ENCODE peak calls at places on chromosomes 12 and 14, in five cellular contexts. C, J, I, N and Q are unnamed samples.
A peak's percentile ranks its signal among the peaks of the same experiment; 100 is the strongest.

GRCh38 chr14:91114079-91115065 is 499 bp downstream of the DGLUCY start:
- DNase-seq in C (peak; percentile 60), N (peak; percentile 61), I (peak; percentile 41), J (no peak), Q (no peak)

GRCh38 chr12:122887817-122888212 is 8.1 kb downstream of the VPS37B start:
- DNase-seq in C (no peak), J (no peak), I (no peak), N (no peak), Q (no peak)

GRCh38 chr12:1930816-1931597 is 12.6 kb upstream of the CACNA2D4 start:
- DNase-seq in I (no peak), J (no peak), C (no peak), N (no peak), Q (no peak)

GRCh38 chr12:45327823-45328383 is 112.0 kb downstream of the ANO6 start:
- DNase-seq in J (no peak), N (peak; percentile 56), I (no peak), C (no peak), Q (no peak)

GRCh38 chr14:74488788-74489397 is 4.2 kb downstream of the NPC2 start:
- DNase-seq in C (no peak), N (peak; percentile 74), I (no peak), J (no peak), Q (no peak)

GRCh38 chr12:54390668-54391551 is 6.4 kb upstream of the ZNF385A start:
- DNase-seq in J (no peak), N (no peak), I (peak; percentile 68), C (peak; percentile 68), Q (no peak)

GRCh38 chr12:110600254-110600653 is 13.7 kb upstream of the TCTN1 start:
- DNase-seq in N (peak; percentile 68), I (no peak), C (no peak), J (peak; percentile 44), Q (no peak)

GRCh38 chr14:74326369-74327152 is 21.7 kb upstream of the VRTN start:
- DNase-seq in I (no peak), C (no peak), J (no peak), N (no peak), Q (peak; percentile 13)

GRCh38 chr12:14618990-14619389 is 51.3 kb upstream of the PLBD1 start:
- DNase-seq in J (no peak), N (peak; percentile 28), I (no peak), C (no peak), Q (no peak)

GRCh38 chr14:96576359-96576758 is 74.2 kb downstream of the PAPOLA start:
- DNase-seq in J (no peak), I (no peak), N (no peak), C (no peak), Q (no peak)

GRCh38 chr14:32038876-32039275 is 38.2 kb upstream of the ARHGAP5 start:
- DNase-seq in I (no peak), N (peak; percentile 29), J (no peak), C (peak; percentile 91), Q (peak; percentile 39)

GRCh38 chr12:48286665-48287064 is 64.1 kb downstream of the ZNF641 start:
- DNase-seq in J (no peak), I (no peak), C (no peak), N (peak; percentile 16), Q (no peak)

GRCh38 chr12:52390739-52391617 is 5.5 kb upstream of the KRT84 start:
- DNase-seq in N (peak; percentile 27), J (no peak), I (no peak), C (no peak), Q (no peak)

GRCh38 chr14:30974628-30975027 is 50.8 kb upstream of the AP4S1 start:
- DNase-seq in C (no peak), N (peak; percentile 68), J (no peak), I (no peak), Q (no peak)

GRCh38 chr12:65816086-65816485 is 8.2 kb upstream of the HMGA2 start:
- DNase-seq in I (no peak), C (no peak), N (no peak), J (no peak), Q (no peak)

GRCh38 chr12:80053048-80053790 is 46.1 kb upstream of the OTOGL start:
- DNase-seq in J (peak; percentile 81), C (no peak), I (peak; percentile 50), N (peak; percentile 92), Q (no peak)

GRCh38 chr12:87836190-87836589 is 193.0 kb downstream of the C12orf50 start:
- DNase-seq in J (no peak), C (no peak), N (no peak), I (no peak), Q (no peak)

GRCh38 chr12:45583011-45583657 is 146.4 kb upstream of the ARID2 start:
- DNase-seq in C (no peak), I (no peak), J (no peak), N (peak; percentile 58), Q (no peak)

GRCh38 chr12:1080520-1081223 is 89.6 kb downstream of the ERC1 start:
- DNase-seq in N (no peak), J (no peak), I (no peak), C (no peak), Q (no peak)